ENCODE peak calls at places on chromosomes 13 and 19, in four cellular contexts. D is IMR-90, Z is adrenal gland, X is body of pancreas. W is an unnamed sample.

GRCh38 chr19:46946090-46946489 is 73.5 kb upstream of the NPAS1 start:
- DNase-seq in Z (no peak), D (no peak), X (no peak), W (peak; percentile 25)

GRCh38 chr13:29707876-29708543 is 112.5 kb upstream of the SLC7A1 start:
- DNase-seq in X (peak; percentile 55), D (peak; percentile 41), Z (peak; percentile 15), W (peak; percentile 62)

GRCh38 chr13:40800559-40800958 is 11.1 kb downstream of the SLC25A15 start:
- DNase-seq in Z (no peak), X (peak; percentile 55), D (no peak), W (no peak)

GRCh38 chr13:41649659-41650058 is 192.3 kb downstream of the RGCC start:
- DNase-seq in Z (no peak), D (peak; percentile 38), X (no peak), W (peak; percentile 4)

GRCh38 chr19:39052846-39053245 is 20.5 kb upstream of the FBXO27 start:
- DNase-seq in D (no peak), Z (no peak), X (no peak), W (no peak)

GRCh38 chr19:42529248-42529764 is 1.0 kb upstream of the CEACAM1 start:
- DNase-seq in Z (peak; percentile 56), D (peak; percentile 19), X (peak; percentile 76), W (peak; percentile 60)

GRCh38 chr13:83881917-83882625 is at the start of gene SLITRK1:
- DNase-seq in Z (peak; percentile 59), D (peak; percentile 19), X (peak; percentile 89), W (peak; percentile 12)

GRCh38 chr19:5691205-5691929 is 1.3 kb downstream of the RPL36 start:
- DNase-seq in Z (peak; percentile 78), X (peak; percentile 63), D (peak; percentile 31), W (peak; percentile 76)

GRCh38 chr13:91122766-91123165 is 224.7 kb upstream of the MIR17HG start:
- DNase-seq in X (no peak), Z (no peak), D (no peak), W (no peak)

GRCh38 chr19:12703056-12703455 is 6.6 kb upstream of the FBXW9 start:
- DNase-seq in X (no peak), Z (no peak), D (peak; percentile 43), W (peak; percentile 66)

GRCh38 chr13:110156186-110157065 is 150.5 kb downstream of the COL4A1 start:
- DNase-seq in X (no peak), Z (peak; percentile 56), D (peak; percentile 24), W (no peak)

GRCh38 chr19:5536337-5536894 is 31.3 kb downstream of the TINCR start:
- DNase-seq in D (peak; percentile 33), Z (peak; percentile 79), X (peak; percentile 70), W (no peak)

GRCh38 chr13:94415484-94415883 is 64.0 kb downstream of the DCT start:
- DNase-seq in D (no peak), Z (no peak), X (no peak), W (no peak)

GRCh38 chr13:74560325-74560724 is 426.1 kb upstream of the KLF12 start:
- DNase-seq in Z (no peak), D (no peak), X (no peak), W (no peak)

GRCh38 chr13:39603424-39603947 is 493 bp upstream of the LHFPL6 start:
- DNase-seq in X (no peak), D (peak; percentile 24), Z (peak; percentile 29), W (no peak)

GRCh38 chr13:78139765-78140164 is 221.1 kb upstream of the EDNRB start:
- DNase-seq in D (no peak), Z (no peak), X (no peak), W (no peak)

GRCh38 chr19:52398091-52398461 is 427 bp downstream of the ZNF528 start:
- DNase-seq in D (peak; percentile 1), Z (peak; percentile 16), X (no peak), W (no peak)

GRCh38 chr19:52397310-52398090 is at the start of gene ZNF528:
- DNase-seq in Z (peak; percentile 97), D (peak; percentile 92), X (peak; percentile 94), W (peak; percentile 78)
- TF ChIP-seq POLR2A in Z (peak; percentile 67), D (peak; percentile 80), X (peak; percentile 77), W (peak; percentile 39)

DNA sequence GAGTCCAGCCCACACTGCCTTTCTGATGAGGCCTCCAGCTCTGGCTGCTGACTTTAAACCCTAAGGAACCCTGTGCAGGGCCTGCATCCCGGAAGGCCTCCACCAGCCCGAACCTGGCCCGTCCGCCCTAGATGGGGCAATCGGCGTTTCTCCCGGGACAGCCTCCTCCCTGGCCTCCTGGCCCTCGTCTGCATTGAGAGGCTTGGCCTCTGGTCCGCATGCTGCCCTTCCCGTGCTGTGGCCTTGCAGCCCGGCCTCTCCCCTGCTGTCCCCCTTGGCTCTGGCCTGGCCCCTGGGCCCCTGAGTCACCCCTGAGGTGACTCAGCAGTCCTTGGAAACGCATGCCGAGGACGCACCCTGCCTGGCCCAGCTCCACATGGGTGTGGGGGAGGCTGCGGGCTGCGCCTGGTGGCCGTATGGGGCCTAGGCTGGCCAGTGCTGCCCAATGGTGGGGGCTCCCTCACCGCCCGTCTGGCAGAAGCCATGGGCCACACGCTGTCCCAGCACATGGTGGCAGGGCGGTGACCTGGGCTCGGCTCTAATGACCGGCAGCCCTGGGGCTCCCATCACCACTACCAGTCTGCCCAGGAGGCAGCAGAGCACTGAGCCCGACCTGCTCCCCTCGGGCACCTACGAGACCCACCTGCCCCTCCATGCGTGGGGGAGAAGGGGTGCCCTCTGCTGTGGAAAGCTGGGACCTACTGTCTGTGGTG is 25.7 kb downstream of the SH3GL1 start:
- DNase-seq in X (peak; percentile 54), D (peak; percentile 87), Z (peak; percentile 91), W (peak; percentile 98)
- TF ChIP-seq POLR2A in X (no peak), D (no peak), Z (peak; percentile 61), W (peak; percentile 47)

DNA sequence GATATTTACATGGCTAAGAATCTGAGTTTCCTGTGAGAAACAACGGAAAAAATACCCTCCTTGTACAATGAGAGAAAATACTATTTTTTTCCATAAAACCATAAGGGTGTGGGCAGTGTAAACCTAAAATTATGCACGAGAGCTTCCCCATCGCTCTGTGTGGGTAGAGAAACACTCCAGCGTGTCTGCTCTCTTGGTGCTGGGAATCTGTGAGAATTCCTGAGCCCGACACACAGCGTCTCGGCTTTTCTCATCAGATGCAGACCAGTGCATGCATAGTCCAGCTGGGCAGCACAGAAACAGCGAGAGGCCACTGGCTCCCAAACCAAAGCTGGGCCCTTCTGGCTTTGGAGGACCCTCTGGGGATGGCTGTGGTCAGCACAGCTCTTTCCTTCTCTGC is 12.0 kb downstream of the PLPP2 start:
- DNase-seq in Z (no peak), X (no peak), D (no peak), W (no peak)
- TF ChIP-seq POLR2A in Z (no peak), X (no peak), D (no peak), W (no peak)

GRCh38 chr19:6740589-6741348 is 1.3 kb downstream of the TRIP10 start:
- DNase-seq in Z (peak; percentile 52), X (peak; percentile 48), D (peak; percentile 19), W (no peak)

GRCh38 chr19:6737873-6738725 is 719 bp upstream of the GPR108 start:
- DNase-seq in Z (peak; percentile 98), D (peak; percentile 80), X (peak; percentile 99), W (peak; percentile 86)

GRCh38 chr19:6739884-6740588 is 556 bp downstream of the TRIP10 start:
- DNase-seq in Z (peak; percentile 62), X (no peak), D (no peak), W (peak; percentile 59)

GRCh38 chr19:6738726-6739389 is 622 bp upstream of the TRIP10 start:
- DNase-seq in X (peak; percentile 63), Z (peak; percentile 77), D (peak; percentile 8), W (no peak)

DNA sequence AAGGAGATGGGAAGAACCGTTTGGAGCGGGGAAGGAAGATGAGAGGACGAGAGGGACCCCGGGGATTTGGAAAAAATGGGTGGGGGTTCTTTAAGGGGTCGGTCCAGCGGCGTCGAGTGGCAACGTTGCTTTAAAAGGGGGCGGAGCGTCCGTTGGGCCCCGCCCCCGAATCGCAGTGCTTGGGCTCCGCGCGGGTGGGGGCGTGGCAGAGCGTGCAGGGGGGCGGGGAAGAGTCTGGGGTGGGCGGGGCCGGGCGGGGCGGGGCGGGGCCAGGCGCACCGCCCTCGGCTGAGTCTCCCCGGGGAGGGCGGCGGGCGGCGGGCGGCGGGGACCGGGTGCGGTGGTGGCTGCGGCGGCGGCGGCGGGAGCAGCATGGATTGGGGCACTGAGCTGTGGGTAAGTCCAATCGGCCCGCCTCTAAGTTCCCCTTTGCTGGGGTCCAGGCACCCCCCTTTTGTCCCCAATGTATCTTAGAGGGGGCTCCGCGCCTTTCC is at the start of gene TRIP10:
- DNase-seq in Z (peak; percentile 82), D (peak; percentile 72), X (peak; percentile 88), W (peak; percentile 92)
- TF ChIP-seq POLR2A in Z (peak; percentile 42), D (no peak), X (peak; percentile 71), W (no peak)

DNA sequence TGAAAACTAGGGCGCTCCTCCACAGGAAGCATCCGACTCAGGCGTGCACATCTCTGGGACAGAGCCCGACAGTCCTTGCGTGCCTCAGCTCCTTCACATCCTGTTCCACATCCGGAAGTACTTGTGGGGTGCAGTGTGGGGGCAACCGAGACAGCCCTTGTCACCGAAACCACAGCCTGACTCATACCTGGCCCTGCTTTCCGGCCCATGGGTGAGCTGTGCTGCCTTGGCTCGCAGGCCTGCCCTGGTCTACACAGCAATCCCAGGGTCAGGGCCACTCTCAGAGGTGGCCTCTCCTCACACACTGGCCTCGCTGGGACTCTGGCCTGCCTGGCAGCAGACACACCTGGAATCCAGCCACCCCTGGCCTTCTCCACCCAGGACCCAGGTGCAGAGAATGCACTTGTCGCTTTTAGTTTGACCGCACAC is 100.4 kb downstream of the STK24 start:
- DNase-seq in D (peak; percentile 92), Z (peak; percentile 50), X (peak; percentile 42), W (peak; percentile 59)
- TF ChIP-seq POLR2A in D (no peak), Z (no peak), X (no peak), W (no peak)

GRCh38 chr13:33204130-33204927 is 81.2 kb downstream of the STARD13 start:
- DNase-seq in Z (peak; percentile 57), D (peak; percentile 90), X (peak; percentile 84), W (no peak)
- TF ChIP-seq POLR2A in Z (no peak), D (no peak), X (peak; percentile 71), W (no peak)

GRCh38 chr19:45473366-45474190 is 5.8 kb downstream of the FOSB start:
- DNase-seq in X (no peak), Z (no peak), D (no peak), W (no peak)
- TF ChIP-seq POLR2A in X (no peak), Z (no peak), D (no peak), W (peak; percentile 35)

W was measured in erythroblast.